ENCODE peak calls at places on chromosomes 6 and 20, in four cellular contexts. V, T, P and X are unnamed samples.

GRCh38 chr20:52493177-52493711 is 301.7 kb upstream of the ZFP64 start:
- DNase-seq in V (peak; percentile 8), T (no peak), P (no peak), X (no peak)

GRCh38 chr6:83511901-83512681 is at the start of gene PRSS35:
- DNase-seq in V (peak; percentile 74), T (peak; percentile 77), P (peak; percentile 7), X (peak; percentile 85)

GRCh38 chr20:60240986-60241385 is 282.8 kb downstream of the CDH26 start:
- DNase-seq in V (no peak), T (no peak), P (no peak), X (no peak)

GRCh38 chr6:164133095-164133494 is 718.6 kb downstream of the QKI start:
- DNase-seq in V (no peak), T (no peak), P (no peak), X (no peak)

GRCh38 chr20:2330090-2330695 is 34.4 kb downstream of the TGM3 start:
- DNase-seq in V (no peak), T (no peak), P (no peak), X (no peak)

GRCh38 chr6:3407840-3408239 is 49.0 kb downstream of the SLC22A23 start:
- DNase-seq in V (no peak), T (no peak), P (no peak), X (no peak)

GRCh38 chr6:163323719-163324118 is 90.8 kb upstream of the QKI start:
- DNase-seq in V (no peak), T (no peak), P (no peak), X (no peak)

GRCh38 chr20:20413801-20414200 is 45.9 kb downstream of the INSM1 start:
- DNase-seq in V (no peak), T (no peak), P (no peak), X (no peak)

GRCh38 chr6:87366899-87367298 is 22.3 kb downstream of the C6orf163 start:
- DNase-seq in V (no peak), T (no peak), P (no peak), X (no peak)

GRCh38 chr6:56424542-56425083 is 177.2 kb upstream of the COL21A1 start:
- DNase-seq in V (no peak), T (no peak), P (no peak), X (no peak)

GRCh38 chr6:156585859-156586258 is 191.3 kb upstream of the ARID1B start:
- DNase-seq in V (peak; percentile 24), T (no peak), P (no peak), X (no peak)

GRCh38 chr20:45011108-45011526 is 44.8 kb downstream of the STK4 start:
- DNase-seq in V (peak; percentile 60), T (peak; percentile 57), P (peak; percentile 49), X (peak; percentile 57)

GRCh38 chr20:46324960-46325703 is 16.8 kb upstream of the CDH22 start:
- DNase-seq in V (peak; percentile 57), T (peak; percentile 71), P (peak; percentile 69), X (peak; percentile 62)

GRCh38 chr6:136668571-136668970 is 118.3 kb upstream of the MAP7 start:
- DNase-seq in V (no peak), T (no peak), P (no peak), X (no peak)

GRCh38 chr20:40956926-40957760 is 71.5 kb upstream of the TOP1 start:
- DNase-seq in V (no peak), T (no peak), P (no peak), X (no peak)

GRCh38 chr20:9417665-9418064 is 96.7 kb upstream of the LAMP5 start:
- DNase-seq in V (no peak), T (no peak), P (no peak), X (no peak)

GRCh38 chr6:144662812-144663211 is 377.7 kb downstream of the UTRN start:
- DNase-seq in V (no peak), T (no peak), P (no peak), X (no peak)

GRCh38 chr6:43506667-43507471 is 3.3 kb downstream of the LRRC73 start:
- DNase-seq in V (peak; percentile 94), T (peak; percentile 89), P (peak; percentile 76), X (peak; percentile 81)

GRCh38 chr20:63737940-63738686 is 1.5 kb upstream of the SLC2A4RG start:
- DNase-seq in V (no peak), T (no peak), P (peak; percentile 90), X (peak; percentile 42)

GRCh38 chr20:18750735-18751134 is 62.8 kb upstream of the SCP2D1 start:
- DNase-seq in V (no peak), T (no peak), P (peak; percentile 42), X (no peak)

GRCh38 chr6:149190228-149190831 is 127.2 kb upstream of the TAB2 start:
- DNase-seq in V (peak; percentile 49), T (no peak), P (peak; percentile 48), X (peak; percentile 80)

GRCh38 chr6:1136415-1136774 is 175.5 kb upstream of the FOXQ1 start:
- DNase-seq in V (no peak), T (no peak), P (no peak), X (no peak)

GRCh38 chr6:144886682-144887081 is 601.5 kb downstream of the UTRN start:
- DNase-seq in V (peak; percentile 92), T (peak; percentile 39), P (no peak), X (no peak)

GRCh38 chr20:43372051-43372450 is 85.6 kb upstream of the SRSF6 start:
- DNase-seq in V (no peak), T (no peak), P (no peak), X (no peak)

GRCh38 chr6:17855381-17855780 is 132.1 kb downstream of the KIF13A start:
- DNase-seq in V (no peak), T (no peak), P (no peak), X (no peak)

GRCh38 chr6:11011787-11012234 is 32.3 kb downstream of the ELOVL2 start:
- DNase-seq in V (peak; percentile 58), T (no peak), P (peak; percentile 80), X (peak; percentile 44)

GRCh38 chr6:65569505-65569904 is 137.5 kb downstream of the EYS start:
- DNase-seq in V (no peak), T (no peak), P (no peak), X (no peak)

GRCh38 chr20:24729896-24730605 is 219.0 kb upstream of the CST7 start:
- DNase-seq in V (no peak), T (no peak), P (no peak), X (no peak)

GRCh38 chr6:159935065-159935464 is 33.8 kb upstream of the IGF2R start:
- DNase-seq in V (no peak), T (no peak), P (no peak), X (no peak)

GRCh38 chr6:150074651-150075416 is 5.9 kb upstream of the ULBP3 start:
- DNase-seq in V (no peak), T (no peak), P (no peak), X (no peak)

GRCh38 chr20:17533396-17533795 is 2.2 kb upstream of the BFSP1 start:
- DNase-seq in V (peak; percentile 35), T (peak; percentile 39), P (peak; percentile 71), X (no peak)

GRCh38 chr20:56414842-56415765 is 3.0 kb downstream of the CASS4 start:
- DNase-seq in V (peak; percentile 91), T (no peak), P (no peak), X (no peak)

GRCh38 chr6:37483917-37484785 is 15.5 kb downstream of the CCDC167 start:
- DNase-seq in V (peak; percentile 73), T (peak; percentile 92), P (peak; percentile 18), X (peak; percentile 82)

GRCh38 chr20:49846206-49846807 is 33.7 kb downstream of the SLC9A8 start:
- DNase-seq in V (peak; percentile 76), T (peak; percentile 65), P (peak; percentile 73), X (peak; percentile 39)

GRCh38 chr6:93304514-93304913 is 114.8 kb downstream of the EPHA7 start:
- DNase-seq in V (no peak), T (no peak), P (no peak), X (no peak)

GRCh38 chr6:73666393-73666792 is 12.6 kb upstream of the SLC17A5 start:
- DNase-seq in V (no peak), T (no peak), P (no peak), X (no peak)
- TF ChIP-seq FOXJ3 in V (no peak), T (no peak), P (no peak), X (no peak)

GRCh38 chr6:126300735-126301134 is 39.2 kb upstream of the CENPW start:
- DNase-seq in V (no peak), T (no peak), P (no peak), X (no peak)

GRCh38 chr6:126307859-126308258 is 32.1 kb upstream of the CENPW start:
- DNase-seq in V (no peak), T (peak; percentile 9), P (no peak), X (no peak)

GRCh38 chr6:126300126-126300525 is 39.8 kb upstream of the CENPW start:
- DNase-seq in V (peak; percentile 4), T (no peak), P (no peak), X (no peak)

GRCh38 chr6:126302191-126302590 is 37.7 kb upstream of the CENPW start:
- DNase-seq in V (no peak), T (no peak), P (no peak), X (no peak)
- TF ChIP-seq FOXJ3 in V (no peak), T (no peak), P (no peak), X (no peak)

GRCh38 chr6:92181347-92181746 is 1238.0 kb downstream of the EPHA7 start:
- DNase-seq in V (no peak), T (no peak), P (no peak), X (no peak)
- TF ChIP-seq FOXJ3 in V (no peak), T (no peak), P (no peak), X (no peak)

GRCh38 chr20:23641936-23642751 is 4.4 kb upstream of the CST3 start:
- DNase-seq in V (no peak), T (no peak), P (no peak), X (no peak)
- TF ChIP-seq FOXJ3 in V (no peak), T (no peak), P (no peak), X (no peak)

DNA sequence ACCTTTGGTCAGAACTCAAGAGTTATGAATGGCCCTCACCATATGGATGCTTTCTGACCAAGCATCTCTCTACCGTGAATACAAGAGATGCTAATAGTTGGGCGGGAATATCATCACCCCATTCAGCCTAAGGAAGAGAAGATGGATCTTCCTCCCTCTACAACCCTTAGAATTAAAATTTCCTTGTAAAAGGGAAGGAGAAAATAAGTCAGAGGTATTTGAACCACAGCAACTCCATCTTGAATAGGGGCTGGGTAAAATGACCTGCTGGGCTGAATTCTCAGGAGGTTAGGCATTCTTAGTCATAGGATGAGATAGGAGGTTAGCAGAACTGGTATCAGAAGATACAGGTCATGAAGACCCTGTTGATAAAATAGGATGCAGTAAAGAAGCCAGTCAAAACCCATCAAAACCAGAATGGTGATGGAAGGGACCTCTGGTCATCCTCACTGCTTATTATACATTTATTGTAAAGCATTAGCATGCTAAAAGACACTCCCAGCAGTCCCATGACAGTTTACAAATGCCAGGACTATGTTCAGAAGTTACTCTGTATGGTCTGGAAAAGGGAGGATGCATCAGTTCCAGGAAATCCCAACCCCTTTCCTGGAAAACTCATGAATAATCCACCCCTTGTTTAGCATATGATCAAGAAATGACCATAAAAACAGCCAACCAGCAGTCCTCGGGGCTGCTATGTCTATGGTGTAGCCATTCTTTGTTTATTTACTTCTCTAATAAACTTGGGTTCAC is 101.2 kb downstream of the DTNBP1 start:
- DNase-seq in V (peak; percentile 47), T (no peak), P (no peak), X (no peak)
- TF ChIP-seq FOXJ3 in V (no peak), T (no peak), P (no peak), X (no peak)

GRCh38 chr6:28943557-28944411 is 20.0 kb upstream of the TRIM27 start:
- DNase-seq in V (peak; percentile 93), T (peak; percentile 75), P (peak; percentile 84), X (peak; percentile 92)

GRCh38 chr6:28943223-28943556 is 19.4 kb upstream of the TRIM27 start:
- DNase-seq in V (no peak), T (no peak), P (no peak), X (no peak)

GRCh38 chr6:28940859-28941680 is 17.3 kb upstream of the TRIM27 start:
- DNase-seq in V (peak; percentile 94), T (no peak), P (peak; percentile 89), X (peak; percentile 75)

GRCh38 chr6:28941681-28942448 is 18.1 kb upstream of the TRIM27 start:
- DNase-seq in V (no peak), T (peak; percentile 54), P (no peak), X (peak; percentile 59)

GRCh38 chr6:28940294-28940858 is 16.6 kb upstream of the TRIM27 start:
- DNase-seq in V (peak; percentile 79), T (peak; percentile 45), P (peak; percentile 43), X (peak; percentile 56)
- TF ChIP-seq FOXJ3 in V (no peak), T (no peak), P (no peak), X (no peak)